ENCODE peak calls at places on chromosomes 4 and X, in six cellular contexts. E is retina; V is brain microvascular endothelial cell; W is neural crest cell; I is endothelial cell; T is activated CD4-positive, alpha-beta T cell treated with anti-CD3 and anti-CD28 coated beads, Interleukin-2, amount 50 U/mL, for 24 hours. D is an unnamed sample.
A peak's percentile ranks its signal among the peaks of the same experiment; 100 is the strongest.

GRCh38 chr4:29081230-29081955 is 1638.8 kb upstream of the PCDH7 start:
- DNase-seq in E (peak; percentile 1), W (no peak), V (no peak), T (no peak), I (no peak), D (no peak)

GRCh38 chr4:110119880-110120279 is 78.5 kb downstream of the ELOVL6 start:
- DNase-seq in E (no peak), V (no peak), W (no peak), I (no peak), T (no peak), D (no peak)

GRCh38 chrX:45775462-45775861 is 574.8 kb upstream of the DIPK2B start:
- DNase-seq in T (no peak), V (no peak), E (no peak), W (no peak), I (no peak), D (peak; percentile 65)

GRCh38 chr4:8194306-8195242 is 4.5 kb upstream of the SH3TC1 start:
- DNase-seq in I (no peak), W (no peak), E (no peak), T (no peak), V (no peak), D (no peak)

GRCh38 chrX:40011483-40012038 is 86.2 kb downstream of the BCOR start:
- DNase-seq in E (peak; percentile 15), V (no peak), W (no peak), T (no peak), I (peak; percentile 3), D (no peak)

GRCh38 chrX:19389217-19389616 is 45.5 kb downstream of the PDHA1 start:
- DNase-seq in W (no peak), E (no peak), I (no peak), V (no peak), T (no peak), D (no peak)

GRCh38 chr4:2925496-2925895 is 37.7 kb downstream of the NOP14 start:
- DNase-seq in I (no peak), T (no peak), V (no peak), W (no peak), E (no peak), D (no peak)

GRCh38 chr4:20422398-20422797 is 170.7 kb downstream of the SLIT2 start:
- DNase-seq in T (peak; percentile 1), W (peak; percentile 61), E (no peak), V (peak; percentile 63), I (peak; percentile 69), D (peak; percentile 9)

GRCh38 chrX:10106801-10107200 is 50.0 kb upstream of the CLCN4 start:
- DNase-seq in T (peak; percentile 36), W (no peak), E (no peak), I (no peak), V (no peak), D (no peak)

GRCh38 chrX:101764538-101764937 is 104.9 kb upstream of the ARMCX2 start:
- DNase-seq in E (no peak), W (no peak), T (no peak), V (peak; percentile 3), I (no peak), D (no peak)

GRCh38 chrX:131739823-131740222 is 195.9 kb downstream of the OR13H1 start:
- DNase-seq in W (no peak), E (no peak), V (no peak), I (no peak), T (no peak), D (no peak)

GRCh38 chr4:82893942-82894341 is 3.0 kb upstream of the SEC31A start:
- DNase-seq in V (no peak), W (no peak), E (no peak), I (no peak), T (no peak), D (no peak)

GRCh38 chr4:115671581-115671980 is 558.2 kb upstream of the NDST4 start:
- DNase-seq in E (no peak), V (no peak), I (no peak), T (no peak), W (no peak), D (no peak)

GRCh38 chr4:151182455-151182854 is 83.0 kb downstream of the RPS3A start:
- DNase-seq in V (no peak), W (no peak), T (no peak), I (no peak), E (no peak), D (no peak)

GRCh38 chr4:20194079-20195013 is 57.4 kb upstream of the SLIT2 start:
- DNase-seq in W (no peak), T (no peak), I (no peak), E (no peak), V (peak; percentile 25), D (no peak)

GRCh38 chr4:101205878-101206277 is 141.4 kb downstream of the PPP3CA start:
- DNase-seq in V (peak; percentile 73), E (no peak), T (peak; percentile 46), W (no peak), I (no peak), D (no peak)

GRCh38 chrX:68941385-68941952 is 112.6 kb downstream of the EFNB1 start:
- DNase-seq in V (no peak), T (no peak), I (no peak), W (no peak), E (no peak), D (no peak)

GRCh38 chr4:141548791-141549190 is 87.6 kb upstream of the IL15 start:
- DNase-seq in T (no peak), E (no peak), V (no peak), W (no peak), I (no peak), D (no peak)

GRCh38 chr4:138275946-138276621 is 33.9 kb upstream of the SLC7A11 start:
- DNase-seq in T (no peak), I (no peak), V (peak; percentile 93), W (no peak), E (no peak), D (peak; percentile 48)

GRCh38 chr4:58760737-58761136 is 1650.6 kb upstream of the IGFBP7 start:
- DNase-seq in I (no peak), E (no peak), V (no peak), T (no peak), W (no peak), D (no peak)

GRCh38 chr4:74545488-74545887 is 100.6 kb downstream of the AREG start:
- DNase-seq in W (no peak), T (no peak), V (no peak), I (no peak), E (no peak), D (peak; percentile 10)

GRCh38 chrX:41308884-41309655 is 24.9 kb upstream of the DDX3X start:
- DNase-seq in W (no peak), E (no peak), I (no peak), V (no peak), T (no peak), D (no peak)

GRCh38 chr4:138696058-138696457 is 319.5 kb upstream of the NOCT start:
- DNase-seq in I (no peak), E (no peak), V (no peak), W (no peak), T (no peak), D (no peak)

GRCh38 chrX:77704881-77705280 is 81.1 kb downstream of the ATRX start:
- DNase-seq in I (no peak), E (no peak), W (no peak), T (no peak), V (no peak), D (no peak)

GRCh38 chrX:150575415-150575814 is 7.0 kb downstream of the MTM1 start:
- DNase-seq in I (no peak), V (no peak), E (no peak), W (no peak), T (peak; percentile 65), D (peak; percentile 14)

GRCh38 chr4:183636923-183637322 is 22.1 kb downstream of the RWDD4 start:
- DNase-seq in V (peak; percentile 46), T (no peak), I (no peak), E (no peak), W (no peak), D (peak; percentile 85)

GRCh38 chr4:108850407-108850709 is 87.5 kb upstream of the ETNPPL start:
- DNase-seq in T (no peak), W (no peak), E (no peak), I (no peak), V (no peak), D (no peak)

GRCh38 chr4:119207051-119207450 is 5.5 kb upstream of the USP53 start:
- DNase-seq in T (no peak), V (peak; percentile 59), W (no peak), E (no peak), I (no peak), D (no peak)

GRCh38 chrX:133600536-133600935 is 185.2 kb upstream of the GPC4 start:
- DNase-seq in W (no peak), I (no peak), E (no peak), T (no peak), V (no peak), D (no peak)